ENCODE peak calls at places on chromosomes 6 and 20, in six cellular contexts. One of them, this sample, is unnamed.

GRCh38 chr6:127188752-127189151 is 70.3 kb downstream of the RSPO3 start:
- DNase-seq in K562: no peak
- DNase-seq in H1: no peak
- DNase-seq in HepG2: no peak
- DNase-seq in T47D: no peak
- DNase-seq in HCT116: no peak
- DNase-seq in this sample: no peak

GRCh38 chr20:22791877-22792525 is 207.6 kb upstream of the FOXA2 start:
- DNase-seq in T47D: no peak
- DNase-seq in H1: no peak
- DNase-seq in HCT116: no peak
- DNase-seq in HepG2: no peak
- DNase-seq in K562: no peak
- DNase-seq in this sample: no peak

GRCh38 chr6:36139431-36139830 is 9.1 kb downstream of the MAPK13 start:
- DNase-seq in H1: peak
- DNase-seq in T47D: no peak
- DNase-seq in K562: peak
- DNase-seq in HepG2: no peak
- DNase-seq in HCT116: no peak
- DNase-seq in this sample: peak

GRCh38 chr20:63555661-63556381 is 1.9 kb downstream of the FNDC11 start:
- DNase-seq in K562: no peak
- DNase-seq in T47D: no peak
- DNase-seq in HepG2: no peak
- DNase-seq in H1: no peak
- DNase-seq in HCT116: no peak
- DNase-seq in this sample: no peak

GRCh38 chr6:124470803-124471202 is 491.4 kb upstream of the RNF217 start:
- DNase-seq in K562: no peak
- DNase-seq in HCT116: no peak
- DNase-seq in T47D: no peak
- DNase-seq in H1: no peak
- DNase-seq in HepG2: no peak
- DNase-seq in this sample: no peak

GRCh38 chr6:40466986-40467584 is 120.1 kb downstream of the LRFN2 start:
- DNase-seq in T47D: no peak
- DNase-seq in K562: no peak
- DNase-seq in H1: no peak
- DNase-seq in HCT116: no peak
- DNase-seq in HepG2: no peak
- DNase-seq in this sample: no peak

GRCh38 chr6:67221226-67221625 is 1413.9 kb upstream of the ADGRB3 start:
- DNase-seq in H1: no peak
- DNase-seq in T47D: no peak
- DNase-seq in HCT116: no peak
- DNase-seq in K562: no peak
- DNase-seq in HepG2: no peak
- DNase-seq in this sample: no peak

GRCh38 chr20:11337361-11338130 is 580.1 kb upstream of the BTBD3 start:
- DNase-seq in T47D: no peak
- DNase-seq in HCT116: no peak
- DNase-seq in H1: no peak
- DNase-seq in K562: no peak
- DNase-seq in HepG2: no peak
- DNase-seq in this sample: no peak

GRCh38 chr6:20946037-20946436 is 411.8 kb downstream of the CDKAL1 start:
- DNase-seq in HCT116: no peak
- DNase-seq in T47D: no peak
- DNase-seq in HepG2: peak
- DNase-seq in K562: peak
- DNase-seq in H1: no peak
- DNase-seq in this sample: no peak

GRCh38 chr6:99148111-99148510 is 200.4 kb upstream of the FBXL4 start:
- DNase-seq in K562: no peak
- DNase-seq in HepG2: no peak
- DNase-seq in HCT116: no peak
- DNase-seq in H1: no peak
- DNase-seq in T47D: no peak
- DNase-seq in this sample: no peak

GRCh38 chr6:14959324-14959885 is 286.5 kb upstream of the JARID2 start:
- DNase-seq in T47D: no peak
- DNase-seq in HepG2: no peak
- DNase-seq in K562: no peak
- DNase-seq in HCT116: no peak
- DNase-seq in H1: no peak
- DNase-seq in this sample: no peak

GRCh38 chr6:49550413-49551125 is at the start of gene C6orf141:
- DNase-seq in K562: no peak
- DNase-seq in HepG2: no peak
- DNase-seq in T47D: peak
- DNase-seq in HCT116: peak
- DNase-seq in H1: peak
- DNase-seq in this sample: peak

GRCh38 chr20:49948809-49949507 is 12.8 kb downstream of the RNF114 start:
- DNase-seq in HepG2: peak
- DNase-seq in H1: no peak
- DNase-seq in HCT116: no peak
- DNase-seq in K562: no peak
- DNase-seq in T47D: no peak
- DNase-seq in this sample: no peak

GRCh38 chr20:35665949-35666288 is 1.2 kb upstream of the CPNE1 start:
- DNase-seq in H1: peak
- DNase-seq in T47D: no peak
- DNase-seq in HepG2: no peak
- DNase-seq in K562: no peak
- DNase-seq in HCT116: no peak
- DNase-seq in this sample: no peak

GRCh38 chr6:7671076-7671475 is 54.8 kb upstream of the BMP6 start:
- DNase-seq in HCT116: no peak
- DNase-seq in T47D: no peak
- DNase-seq in H1: no peak
- DNase-seq in K562: no peak
- DNase-seq in HepG2: no peak
- DNase-seq in this sample: no peak

GRCh38 chr6:166112580-166112979 is 55.1 kb downstream of the TBXT start:
- DNase-seq in K562: no peak
- DNase-seq in T47D: peak
- DNase-seq in HepG2: peak
- DNase-seq in HCT116: no peak
- DNase-seq in H1: no peak
- DNase-seq in this sample: no peak

GRCh38 chr6:17865243-17865642 is 122.2 kb downstream of the KIF13A start:
- DNase-seq in K562: no peak
- DNase-seq in HepG2: no peak
- DNase-seq in H1: no peak
- DNase-seq in HCT116: peak
- DNase-seq in T47D: no peak
- DNase-seq in this sample: no peak

GRCh38 chr20:9215539-9215938 is 146.7 kb downstream of the PLCB4 start:
- DNase-seq in K562: no peak
- DNase-seq in H1: no peak
- DNase-seq in HCT116: peak
- DNase-seq in T47D: no peak
- DNase-seq in HepG2: peak
- DNase-seq in this sample: peak

GRCh38 chr6:33840064-33840926 is 36.5 kb upstream of the MLN start:
- DNase-seq in HCT116: peak
- DNase-seq in H1: no peak
- DNase-seq in HepG2: peak
- DNase-seq in K562: peak
- DNase-seq in T47D: peak
- DNase-seq in this sample: no peak

GRCh38 chr6:30061766-30062458 is 847 bp downstream of the POLR1H start:
- DNase-seq in H1: no peak
- DNase-seq in HCT116: no peak
- DNase-seq in K562: peak
- DNase-seq in T47D: no peak
- DNase-seq in HepG2: no peak
- DNase-seq in this sample: peak

GRCh38 chr6:20866940-20867630 is 332.8 kb downstream of the CDKAL1 start:
- DNase-seq in HepG2: no peak
- DNase-seq in K562: no peak
- DNase-seq in T47D: no peak
- DNase-seq in HCT116: no peak
- DNase-seq in H1: no peak
- DNase-seq in this sample: no peak

GRCh38 chr6:140485740-140486467 is 1111.5 kb upstream of the CITED2 start:
- DNase-seq in HCT116: peak
- DNase-seq in K562: peak
- DNase-seq in HepG2: no peak
- DNase-seq in T47D: no peak
- DNase-seq in H1: no peak
- DNase-seq in this sample: no peak

GRCh38 chr20:23406880-23407279 is 14.4 kb downstream of the NAPB start:
- DNase-seq in HepG2: no peak
- DNase-seq in HCT116: no peak
- DNase-seq in K562: no peak
- DNase-seq in H1: no peak
- DNase-seq in T47D: no peak
- DNase-seq in this sample: no peak

GRCh38 chr20:46324960-46325703 is 16.8 kb upstream of the CDH22 start:
- DNase-seq in K562: peak
- DNase-seq in HCT116: no peak
- DNase-seq in T47D: no peak
- DNase-seq in H1: no peak
- DNase-seq in HepG2: peak
- DNase-seq in this sample: peak

GRCh38 chr6:99790679-99791078 is 184.0 kb downstream of the PRDM13 start:
- DNase-seq in K562: no peak
- DNase-seq in HCT116: no peak
- DNase-seq in T47D: no peak
- DNase-seq in HepG2: no peak
- DNase-seq in H1: no peak
- DNase-seq in this sample: no peak

GRCh38 chr6:163667372-163668060 is 253.0 kb downstream of the QKI start:
- DNase-seq in T47D: no peak
- DNase-seq in HepG2: no peak
- DNase-seq in K562: no peak
- DNase-seq in H1: peak
- DNase-seq in HCT116: no peak
- DNase-seq in this sample: no peak

DNA sequence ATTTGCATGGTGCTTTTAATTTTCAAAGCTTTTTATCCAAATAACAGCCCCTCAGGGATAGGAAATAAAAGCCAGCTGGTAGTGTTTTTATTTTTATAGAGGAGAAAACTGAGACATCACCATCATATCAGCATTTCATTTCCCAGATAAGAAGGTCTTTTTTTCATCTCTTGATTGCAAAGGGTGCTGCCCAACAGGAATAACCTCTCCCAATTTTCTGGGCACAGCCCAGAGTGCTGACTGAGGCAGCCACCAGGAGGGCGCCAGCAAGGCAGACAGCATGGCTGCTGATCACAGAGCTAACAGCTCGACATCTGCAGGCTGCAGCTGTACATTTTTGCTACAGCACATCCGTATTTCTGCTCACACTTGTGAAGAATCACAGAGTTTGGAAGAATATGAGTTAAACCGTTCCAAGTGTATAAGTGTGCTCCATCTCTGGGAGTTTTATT is 85.7 kb upstream of the C20orf144 start:
- DNase-seq in HepG2: no peak
- DNase-seq in T47D: no peak
- DNase-seq in HCT116: no peak
- DNase-seq in K562: no peak
- DNase-seq in H1: no peak
- DNase-seq in this sample: peak
- TF ChIP-seq JUND in HepG2: no peak
- TF ChIP-seq JUND in T47D: no peak
- TF ChIP-seq JUND in HCT116: no peak
- TF ChIP-seq JUND in K562: no peak
- TF ChIP-seq JUND in H1: no peak
- TF ChIP-seq JUND in this sample: no peak

GRCh38 chr6:170067257-170067656 is 223.6 kb downstream of the DLL1 start:
- DNase-seq in T47D: no peak
- DNase-seq in HepG2: no peak
- DNase-seq in H1: peak
- DNase-seq in K562: no peak
- DNase-seq in HCT116: no peak
- DNase-seq in this sample: no peak
- TF ChIP-seq JUND in T47D: no peak
- TF ChIP-seq JUND in HepG2: no peak
- TF ChIP-seq JUND in H1: no peak
- TF ChIP-seq JUND in K562: no peak
- TF ChIP-seq JUND in HCT116: no peak
- TF ChIP-seq JUND in this sample: no peak

GRCh38 chr20:61719691-61720347 is 345.9 kb downstream of the TAF4 start:
- DNase-seq in HCT116: no peak
- DNase-seq in H1: no peak
- DNase-seq in HepG2: no peak
- DNase-seq in T47D: no peak
- DNase-seq in K562: no peak
- DNase-seq in this sample: no peak
- TF ChIP-seq JUND in HCT116: no peak
- TF ChIP-seq JUND in H1: no peak
- TF ChIP-seq JUND in HepG2: no peak
- TF ChIP-seq JUND in T47D: no peak
- TF ChIP-seq JUND in K562: no peak
- TF ChIP-seq JUND in this sample: no peak

GRCh38 chr20:13493143-13493542 is 145.6 kb downstream of the TASP1 start:
- DNase-seq in H1: no peak
- DNase-seq in HepG2: no peak
- DNase-seq in K562: no peak
- DNase-seq in T47D: no peak
- DNase-seq in HCT116: no peak
- DNase-seq in this sample: no peak

GRCh38 chr20:13494019-13494418 is 144.7 kb downstream of the TASP1 start:
- DNase-seq in T47D: no peak
- DNase-seq in HepG2: no peak
- DNase-seq in K562: no peak
- DNase-seq in H1: no peak
- DNase-seq in HCT116: no peak
- DNase-seq in this sample: no peak

GRCh38 chr20:13486694-13487093 is 152.0 kb downstream of the TASP1 start:
- DNase-seq in HCT116: no peak
- DNase-seq in K562: no peak
- DNase-seq in HepG2: no peak
- DNase-seq in T47D: no peak
- DNase-seq in H1: no peak
- DNase-seq in this sample: no peak

GRCh38 chr20:13487202-13487601 is 151.5 kb downstream of the TASP1 start:
- DNase-seq in T47D: no peak
- DNase-seq in H1: no peak
- DNase-seq in K562: no peak
- DNase-seq in HCT116: no peak
- DNase-seq in HepG2: no peak
- DNase-seq in this sample: no peak

GRCh38 chr20:13492001-13492480 is 146.7 kb downstream of the TASP1 start:
- DNase-seq in K562: no peak
- DNase-seq in T47D: peak
- DNase-seq in H1: no peak
- DNase-seq in HepG2: no peak
- DNase-seq in HCT116: no peak
- DNase-seq in this sample: no peak
- TF ChIP-seq JUND in K562: no peak
- TF ChIP-seq JUND in T47D: no peak
- TF ChIP-seq JUND in H1: peak
- TF ChIP-seq JUND in HepG2: no peak
- TF ChIP-seq JUND in HCT116: no peak
- TF ChIP-seq JUND in this sample: no peak

GRCh38 chr20:33649201-33649631 is 12.9 kb upstream of the C20orf144 start:
- DNase-seq in H1: no peak
- DNase-seq in HepG2: no peak
- DNase-seq in T47D: no peak
- DNase-seq in K562: no peak
- DNase-seq in HCT116: no peak
- DNase-seq in this sample: peak
- TF ChIP-seq JUND in H1: no peak
- TF ChIP-seq JUND in HepG2: no peak
- TF ChIP-seq JUND in T47D: no peak
- TF ChIP-seq JUND in K562: no peak
- TF ChIP-seq JUND in HCT116: no peak
- TF ChIP-seq JUND in this sample: no peak

This sample was measured in SK-N-SH.